ENCODE peak calls at places on chromosomes 6 and 20, in ten cellular contexts. One of them, this sample, is unnamed.

GRCh38 chr6:146289816-146290588 is 253.6 kb upstream of the RAB32 start:
- DNase-seq in K562: no peak
- DNase-seq in ovary: no peak
- DNase-seq in heart left ventricle: no peak
- DNase-seq in body of pancreas: no peak
- DNase-seq in Peyer's patch: no peak
- DNase-seq in right lobe of liver: no peak
- DNase-seq in A549: no peak
- DNase-seq in esophagus muscularis mucosa: no peak
- DNase-seq in adrenal gland: no peak
- DNase-seq in this sample: no peak

GRCh38 chr6:21596379-21597242 is 3.1 kb downstream of the SOX4 start:
- DNase-seq in ovary: peak
- DNase-seq in K562: no peak
- DNase-seq in body of pancreas: peak
- DNase-seq in right lobe of liver: peak
- DNase-seq in A549: peak
- DNase-seq in Peyer's patch: peak
- DNase-seq in esophagus muscularis mucosa: no peak
- DNase-seq in adrenal gland: peak
- DNase-seq in heart left ventricle: peak
- DNase-seq in this sample: no peak

GRCh38 chr6:151263967-151264366 is 24.2 kb downstream of the AKAP12 start:
- DNase-seq in adrenal gland: peak
- DNase-seq in heart left ventricle: peak
- DNase-seq in Peyer's patch: no peak
- DNase-seq in right lobe of liver: no peak
- DNase-seq in esophagus muscularis mucosa: no peak
- DNase-seq in ovary: peak
- DNase-seq in A549: no peak
- DNase-seq in K562: no peak
- DNase-seq in body of pancreas: no peak
- DNase-seq in this sample: peak

GRCh38 chr20:31704225-31705119 is 18.2 kb downstream of the BCL2L1 start:
- DNase-seq in adrenal gland: no peak
- DNase-seq in body of pancreas: peak
- DNase-seq in Peyer's patch: peak
- DNase-seq in A549: peak
- DNase-seq in ovary: no peak
- DNase-seq in right lobe of liver: peak
- DNase-seq in K562: no peak
- DNase-seq in heart left ventricle: peak
- DNase-seq in esophagus muscularis mucosa: no peak
- DNase-seq in this sample: no peak

GRCh38 chr20:44288252-44288651 is 22.8 kb downstream of the FITM2 start:
- DNase-seq in Peyer's patch: no peak
- DNase-seq in esophagus muscularis mucosa: no peak
- DNase-seq in ovary: no peak
- DNase-seq in adrenal gland: no peak
- DNase-seq in body of pancreas: no peak
- DNase-seq in A549: no peak
- DNase-seq in right lobe of liver: no peak
- DNase-seq in K562: peak
- DNase-seq in heart left ventricle: no peak
- DNase-seq in this sample: no peak

GRCh38 chr6:87714093-87714809 is 12.2 kb upstream of the AKIRIN2 start:
- DNase-seq in Peyer's patch: no peak
- DNase-seq in adrenal gland: no peak
- DNase-seq in right lobe of liver: no peak
- DNase-seq in ovary: no peak
- DNase-seq in K562: no peak
- DNase-seq in heart left ventricle: no peak
- DNase-seq in body of pancreas: no peak
- DNase-seq in A549: no peak
- DNase-seq in esophagus muscularis mucosa: no peak
- DNase-seq in this sample: no peak

GRCh38 chr6:10531942-10532341 is 10.8 kb downstream of the GCNT2 start:
- DNase-seq in ovary: no peak
- DNase-seq in body of pancreas: peak
- DNase-seq in Peyer's patch: no peak
- DNase-seq in right lobe of liver: no peak
- DNase-seq in adrenal gland: no peak
- DNase-seq in heart left ventricle: no peak
- DNase-seq in A549: no peak
- DNase-seq in K562: no peak
- DNase-seq in esophagus muscularis mucosa: no peak
- DNase-seq in this sample: no peak

GRCh38 chr6:56381852-56382251 is 134.5 kb upstream of the COL21A1 start:
- DNase-seq in A549: no peak
- DNase-seq in adrenal gland: no peak
- DNase-seq in Peyer's patch: no peak
- DNase-seq in K562: no peak
- DNase-seq in ovary: no peak
- DNase-seq in right lobe of liver: no peak
- DNase-seq in esophagus muscularis mucosa: no peak
- DNase-seq in heart left ventricle: no peak
- DNase-seq in body of pancreas: no peak
- DNase-seq in this sample: no peak

GRCh38 chr6:2850480-2851150 is 9.0 kb upstream of the SERPINB1 start:
- DNase-seq in ovary: no peak
- DNase-seq in esophagus muscularis mucosa: peak
- DNase-seq in Peyer's patch: no peak
- DNase-seq in body of pancreas: no peak
- DNase-seq in K562: no peak
- DNase-seq in adrenal gland: no peak
- DNase-seq in heart left ventricle: no peak
- DNase-seq in A549: no peak
- DNase-seq in right lobe of liver: no peak
- DNase-seq in this sample: no peak

GRCh38 chr6:154598403-154598802 is 87.9 kb upstream of the CNKSR3 start:
- DNase-seq in ovary: no peak
- DNase-seq in adrenal gland: no peak
- DNase-seq in A549: no peak
- DNase-seq in heart left ventricle: no peak
- DNase-seq in esophagus muscularis mucosa: no peak
- DNase-seq in right lobe of liver: no peak
- DNase-seq in K562: no peak
- DNase-seq in body of pancreas: no peak
- DNase-seq in Peyer's patch: no peak
- DNase-seq in this sample: no peak

GRCh38 chr20:57589728-57590484 is 29.0 kb downstream of the PCK1 start:
- DNase-seq in esophagus muscularis mucosa: no peak
- DNase-seq in adrenal gland: no peak
- DNase-seq in right lobe of liver: peak
- DNase-seq in Peyer's patch: peak
- DNase-seq in heart left ventricle: no peak
- DNase-seq in body of pancreas: no peak
- DNase-seq in ovary: no peak
- DNase-seq in A549: no peak
- DNase-seq in K562: no peak
- DNase-seq in this sample: no peak

GRCh38 chr6:157656437-157657005 is 166.5 kb upstream of the SNX9 start:
- DNase-seq in Peyer's patch: no peak
- DNase-seq in esophagus muscularis mucosa: no peak
- DNase-seq in ovary: no peak
- DNase-seq in A549: no peak
- DNase-seq in right lobe of liver: no peak
- DNase-seq in adrenal gland: no peak
- DNase-seq in K562: no peak
- DNase-seq in heart left ventricle: no peak
- DNase-seq in body of pancreas: no peak
- DNase-seq in this sample: no peak

GRCh38 chr20:20568604-20569205 is 143.7 kb downstream of the RALGAPA2 start:
- DNase-seq in body of pancreas: peak
- DNase-seq in A549: peak
- DNase-seq in Peyer's patch: peak
- DNase-seq in ovary: peak
- DNase-seq in K562: peak
- DNase-seq in adrenal gland: peak
- DNase-seq in esophagus muscularis mucosa: no peak
- DNase-seq in right lobe of liver: no peak
- DNase-seq in heart left ventricle: no peak
- DNase-seq in this sample: no peak

GRCh38 chr6:39348740-39349139 is 26.2 kb upstream of the KCNK16 start:
- DNase-seq in Peyer's patch: no peak
- DNase-seq in right lobe of liver: no peak
- DNase-seq in adrenal gland: no peak
- DNase-seq in esophagus muscularis mucosa: no peak
- DNase-seq in body of pancreas: no peak
- DNase-seq in A549: no peak
- DNase-seq in ovary: no peak
- DNase-seq in heart left ventricle: no peak
- DNase-seq in K562: no peak
- DNase-seq in this sample: no peak

GRCh38 chr6:127201321-127201720 is 65.3 kb upstream of the RNF146 start:
- DNase-seq in heart left ventricle: no peak
- DNase-seq in adrenal gland: no peak
- DNase-seq in Peyer's patch: no peak
- DNase-seq in esophagus muscularis mucosa: no peak
- DNase-seq in K562: no peak
- DNase-seq in right lobe of liver: no peak
- DNase-seq in ovary: no peak
- DNase-seq in body of pancreas: no peak
- DNase-seq in A549: no peak
- DNase-seq in this sample: no peak

GRCh38 chr6:169326067-169326799 is 72.6 kb upstream of the THBS2 start:
- DNase-seq in ovary: no peak
- DNase-seq in Peyer's patch: no peak
- DNase-seq in adrenal gland: peak
- DNase-seq in A549: no peak
- DNase-seq in body of pancreas: no peak
- DNase-seq in heart left ventricle: no peak
- DNase-seq in esophagus muscularis mucosa: peak
- DNase-seq in K562: no peak
- DNase-seq in right lobe of liver: no peak
- DNase-seq in this sample: no peak

GRCh38 chr20:36116813-36117441 is 37.6 kb upstream of the EPB41L1 start:
- DNase-seq in ovary: no peak
- DNase-seq in K562: no peak
- DNase-seq in right lobe of liver: no peak
- DNase-seq in body of pancreas: no peak
- DNase-seq in esophagus muscularis mucosa: no peak
- DNase-seq in A549: no peak
- DNase-seq in Peyer's patch: no peak
- DNase-seq in adrenal gland: no peak
- DNase-seq in heart left ventricle: no peak
- DNase-seq in this sample: no peak

GRCh38 chr20:17014217-17014616 is 212.6 kb upstream of the PCSK2 start:
- DNase-seq in right lobe of liver: no peak
- DNase-seq in heart left ventricle: no peak
- DNase-seq in body of pancreas: no peak
- DNase-seq in K562: no peak
- DNase-seq in adrenal gland: no peak
- DNase-seq in A549: no peak
- DNase-seq in ovary: no peak
- DNase-seq in esophagus muscularis mucosa: no peak
- DNase-seq in Peyer's patch: no peak
- DNase-seq in this sample: no peak

GRCh38 chr6:167465497-167465896 is 140.6 kb downstream of the TTLL2 start:
- DNase-seq in adrenal gland: no peak
- DNase-seq in Peyer's patch: no peak
- DNase-seq in K562: no peak
- DNase-seq in right lobe of liver: no peak
- DNase-seq in body of pancreas: no peak
- DNase-seq in esophagus muscularis mucosa: no peak
- DNase-seq in A549: no peak
- DNase-seq in ovary: no peak
- DNase-seq in heart left ventricle: no peak
- DNase-seq in this sample: no peak

GRCh38 chr6:159665868-159666635 is 27.0 kb downstream of the SOD2 start:
- DNase-seq in Peyer's patch: no peak
- DNase-seq in esophagus muscularis mucosa: no peak
- DNase-seq in K562: no peak
- DNase-seq in right lobe of liver: no peak
- DNase-seq in body of pancreas: no peak
- DNase-seq in A549: no peak
- DNase-seq in ovary: no peak
- DNase-seq in heart left ventricle: no peak
- DNase-seq in adrenal gland: no peak
- DNase-seq in this sample: no peak
- TF ChIP-seq CTCF in Peyer's patch: no peak
- TF ChIP-seq CTCF in esophagus muscularis mucosa: no peak
- TF ChIP-seq CTCF in K562: no peak
- TF ChIP-seq CTCF in right lobe of liver: no peak
- TF ChIP-seq CTCF in body of pancreas: no peak
- TF ChIP-seq CTCF in A549: no peak
- TF ChIP-seq CTCF in ovary: no peak
- TF ChIP-seq CTCF in heart left ventricle: no peak
- TF ChIP-seq CTCF in adrenal gland: no peak
- TF ChIP-seq CTCF in this sample: no peak

DNA sequence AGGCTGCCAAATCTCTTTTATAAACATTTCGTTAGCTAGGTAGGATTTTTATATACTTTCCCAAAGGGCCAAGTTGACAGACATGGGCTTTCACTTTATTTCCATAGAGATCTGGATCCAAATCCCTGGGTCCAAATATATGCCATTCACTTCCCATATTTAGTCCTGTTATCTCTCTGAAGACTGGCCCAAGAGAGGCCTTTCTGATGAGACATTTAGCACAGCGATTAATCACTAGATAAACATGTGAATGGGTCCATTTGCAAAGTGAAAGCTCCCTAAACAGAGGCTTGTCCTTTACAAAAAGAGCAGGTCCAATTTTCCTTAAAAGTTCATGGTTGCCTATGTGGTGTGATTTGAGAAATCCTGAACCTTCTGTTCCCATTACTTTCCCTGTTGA is 132.6 kb downstream of the TRMT11 start:
- DNase-seq in esophagus muscularis mucosa: no peak
- DNase-seq in ovary: no peak
- DNase-seq in Peyer's patch: no peak
- DNase-seq in body of pancreas: no peak
- DNase-seq in right lobe of liver: no peak
- DNase-seq in A549: no peak
- DNase-seq in K562: no peak
- DNase-seq in heart left ventricle: no peak
- DNase-seq in adrenal gland: no peak
- DNase-seq in this sample: no peak
- TF ChIP-seq POLR2A in esophagus muscularis mucosa: no peak
- TF ChIP-seq POLR2A in ovary: no peak
- TF ChIP-seq POLR2A in Peyer's patch: no peak
- TF ChIP-seq POLR2A in body of pancreas: no peak
- TF ChIP-seq POLR2A in right lobe of liver: no peak
- TF ChIP-seq POLR2A in A549: no peak
- TF ChIP-seq POLR2A in K562: no peak
- TF ChIP-seq POLR2A in heart left ventricle: no peak
- TF ChIP-seq POLR2A in adrenal gland: no peak
- TF ChIP-seq POLR2A in this sample: no peak

GRCh38 chr20:32980131-32980941 is 23.9 kb downstream of the SUN5 start:
- DNase-seq in esophagus muscularis mucosa: no peak
- DNase-seq in right lobe of liver: no peak
- DNase-seq in Peyer's patch: no peak
- DNase-seq in adrenal gland: no peak
- DNase-seq in K562: no peak
- DNase-seq in body of pancreas: no peak
- DNase-seq in ovary: no peak
- DNase-seq in heart left ventricle: no peak
- DNase-seq in A549: no peak
- DNase-seq in this sample: no peak
- TF ChIP-seq CTCF in esophagus muscularis mucosa: no peak
- TF ChIP-seq CTCF in right lobe of liver: no peak
- TF ChIP-seq CTCF in Peyer's patch: no peak
- TF ChIP-seq CTCF in adrenal gland: no peak
- TF ChIP-seq CTCF in K562: no peak
- TF ChIP-seq CTCF in body of pancreas: no peak
- TF ChIP-seq CTCF in ovary: no peak
- TF ChIP-seq CTCF in heart left ventricle: no peak
- TF ChIP-seq CTCF in A549: no peak
- TF ChIP-seq CTCF in this sample: no peak

GRCh38 chr6:73452107-73452461 is at the start of gene CGAS:
- DNase-seq in A549: peak
- DNase-seq in adrenal gland: peak
- DNase-seq in body of pancreas: peak
- DNase-seq in heart left ventricle: peak
- DNase-seq in esophagus muscularis mucosa: peak
- DNase-seq in K562: no peak
- DNase-seq in Peyer's patch: peak
- DNase-seq in ovary: no peak
- DNase-seq in right lobe of liver: peak
- DNase-seq in this sample: peak
- TF ChIP-seq POLR2A in A549: peak
- TF ChIP-seq POLR2A in adrenal gland: no peak
- TF ChIP-seq POLR2A in body of pancreas: peak
- TF ChIP-seq POLR2A in heart left ventricle: peak
- TF ChIP-seq POLR2A in esophagus muscularis mucosa: peak
- TF ChIP-seq POLR2A in K562: no peak
- TF ChIP-seq POLR2A in Peyer's patch: no peak
- TF ChIP-seq POLR2A in ovary: no peak
- TF ChIP-seq POLR2A in right lobe of liver: no peak
- TF ChIP-seq POLR2A in this sample: peak

This sample was measured in gastrocnemius medialis.